ENCODE peak calls at places on chromosome 14, in four cellular contexts. N is left ventricle myocardium inferior; R is body of pancreas; Y is CD8-positive, alpha-beta memory T cell. J is an unnamed sample.

GRCh38 chr14:56666716-56667115 is 87.1 kb downstream of the TMEM260 start:
- DNase-seq in N (no peak), R (no peak), Y (no peak), J (no peak)

GRCh38 chr14:56482306-56482705 is 97.3 kb upstream of the TMEM260 start:
- DNase-seq in N (no peak), R (no peak), Y (no peak), J (no peak)

GRCh38 chr14:99073401-99073800 is 198.6 kb downstream of the BCL11B start:
- DNase-seq in N (no peak), R (no peak), Y (no peak), J (no peak)

GRCh38 chr14:31420013-31420318 is 384 bp downstream of the HEATR5A start:
- DNase-seq in N (peak; percentile 63), R (peak; percentile 81), Y (no peak), J (peak; percentile 91)

GRCh38 chr14:101780887-101781239 is 19.4 kb downstream of the PPP2R5C start:
- DNase-seq in N (no peak), R (no peak), Y (no peak), J (no peak)

GRCh38 chr14:50875359-50876090 is 3.7 kb downstream of the ABHD12B start:
- DNase-seq in N (no peak), R (no peak), Y (peak; percentile 69), J (no peak)

GRCh38 chr14:97022741-97023140 is 225.6 kb downstream of the VRK1 start:
- DNase-seq in N (no peak), R (no peak), Y (no peak), J (no peak)

GRCh38 chr14:71148627-71149026 is 241.4 kb downstream of the PCNX1 start:
- DNase-seq in N (no peak), R (no peak), Y (no peak), J (no peak)

GRCh38 chr14:24911324-24912095 is 138.4 kb downstream of the STXBP6 start:
- DNase-seq in N (no peak), R (peak; percentile 55), Y (no peak), J (no peak)

GRCh38 chr14:89650077-89650978 is 233.3 kb upstream of the FOXN3 start:
- DNase-seq in N (no peak), R (no peak), Y (no peak), J (no peak)

GRCh38 chr14:67653651-67654280 is 20.7 kb downstream of the VTI1B start:
- DNase-seq in N (no peak), R (no peak), Y (no peak), J (no peak)

GRCh38 chr14:68660495-68660894 is 132.4 kb downstream of the ZFP36L1 start:
- DNase-seq in N (no peak), R (no peak), Y (no peak), J (no peak)

GRCh38 chr14:103198429-103199140 is 75.3 kb downstream of the TNFAIP2 start:
- DNase-seq in N (no peak), R (peak; percentile 48), Y (no peak), J (peak; percentile 21)

GRCh38 chr14:74456684-74457083 is 30.7 kb upstream of the SYNDIG1L start:
- DNase-seq in N (no peak), R (no peak), Y (no peak), J (no peak)

GRCh38 chr14:77691259-77691658 is 16.6 kb downstream of the ALKBH1 start:
- DNase-seq in N (peak; percentile 48), R (peak; percentile 35), Y (no peak), J (no peak)

GRCh38 chr14:92668266-92668973 is 80.0 kb downstream of the LGMN start:
- DNase-seq in N (no peak), R (no peak), Y (no peak), J (no peak)

GRCh38 chr14:94880805-94881204 is 110.9 kb upstream of the GSC start:
- DNase-seq in N (no peak), R (no peak), Y (no peak), J (no peak)

DNA sequence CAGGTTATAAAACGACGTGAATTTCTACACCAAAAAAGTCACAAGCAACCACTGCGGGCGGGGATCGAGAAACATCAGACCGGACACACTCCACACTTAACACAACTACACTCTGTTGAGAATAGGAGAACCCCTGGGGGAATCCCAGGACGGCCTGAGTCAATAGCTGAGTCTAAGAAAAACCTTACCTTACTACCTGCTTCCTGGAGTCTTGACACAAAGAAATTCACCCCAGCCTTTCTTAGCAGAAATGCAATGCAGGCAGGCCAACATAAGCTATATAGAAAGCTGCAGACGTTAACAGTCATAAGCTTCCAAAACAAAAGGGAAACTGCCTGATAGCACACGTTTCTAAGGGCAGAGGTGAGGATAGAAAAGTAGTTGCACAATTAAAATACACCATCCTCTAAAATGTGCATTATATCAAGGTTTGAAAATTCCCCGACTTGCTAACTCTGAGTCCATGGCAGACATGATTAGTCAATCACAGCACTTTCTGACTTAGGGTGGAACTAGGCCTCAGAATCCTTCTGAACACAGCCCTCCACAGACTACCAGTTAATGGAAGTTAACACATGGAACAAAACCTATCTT is 68.0 kb downstream of the CCDC88C start:
- DNase-seq in N (no peak), R (no peak), Y (peak; percentile 70), J (no peak)
- H3K4me1 ChIP-seq in N (peaks cover 27% of the 10 kb centered on the region), R (peaks cover 13% of the 10 kb centered on the region), Y (peaks cover 73% of the 10 kb centered on the region), J (peaks cover 12% of the 10 kb centered on the region)

DNA sequence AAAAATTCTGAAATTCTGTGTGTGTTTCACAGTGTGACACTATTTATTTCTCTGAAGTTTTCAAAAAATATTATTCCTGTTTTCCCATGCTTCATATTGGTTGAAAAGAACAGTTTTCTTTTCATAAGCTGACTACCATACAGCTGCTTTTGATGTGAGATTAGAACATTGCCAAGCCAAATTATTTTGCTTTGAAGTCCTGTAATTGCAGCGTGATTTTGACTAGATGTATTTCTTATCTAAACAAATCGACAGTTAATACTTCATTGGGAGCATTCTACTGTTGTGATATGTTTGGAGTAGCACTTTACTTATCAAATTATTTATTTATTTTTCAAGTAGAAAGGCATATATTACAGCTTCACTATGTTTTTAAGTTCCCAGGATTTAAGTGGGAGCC is 132.0 kb downstream of the DACT1 start:
- DNase-seq in N (no peak), R (no peak), Y (no peak), J (no peak)
- H3K27me3 ChIP-seq in N (no peaks in the 10 kb centered on the region), R (no peaks in the 10 kb centered on the region), Y (no peaks in the 10 kb centered on the region), J (no peaks in the 10 kb centered on the region)

GRCh38 chr14:100524933-100525243 is 62.3 kb downstream of the BEGAIN start:
- DNase-seq in N (no peak), R (peak; percentile 62), Y (no peak), J (no peak)
- H3K4me3 ChIP-seq in N (no peak overlapping the region), R (no peak overlapping the region), Y (no peak overlapping the region), J (no peak overlapping the region)

GRCh38 chr14:61335876-61336275 is 14.5 kb downstream of the PRKCH start:
- DNase-seq in N (no peak), R (no peak), Y (peak; percentile 70), J (no peak)

GRCh38 chr14:61335049-61335448 is 13.7 kb downstream of the PRKCH start:
- DNase-seq in N (no peak), R (no peak), Y (peak; percentile 41), J (no peak)

GRCh38 chr14:61332658-61333029 is 11.3 kb downstream of the PRKCH start:
- DNase-seq in N (no peak), R (no peak), Y (no peak), J (no peak)

GRCh38 chr14:61331992-61332657 is 10.7 kb downstream of the PRKCH start:
- DNase-seq in N (no peak), R (no peak), Y (no peak), J (no peak)

DNA sequence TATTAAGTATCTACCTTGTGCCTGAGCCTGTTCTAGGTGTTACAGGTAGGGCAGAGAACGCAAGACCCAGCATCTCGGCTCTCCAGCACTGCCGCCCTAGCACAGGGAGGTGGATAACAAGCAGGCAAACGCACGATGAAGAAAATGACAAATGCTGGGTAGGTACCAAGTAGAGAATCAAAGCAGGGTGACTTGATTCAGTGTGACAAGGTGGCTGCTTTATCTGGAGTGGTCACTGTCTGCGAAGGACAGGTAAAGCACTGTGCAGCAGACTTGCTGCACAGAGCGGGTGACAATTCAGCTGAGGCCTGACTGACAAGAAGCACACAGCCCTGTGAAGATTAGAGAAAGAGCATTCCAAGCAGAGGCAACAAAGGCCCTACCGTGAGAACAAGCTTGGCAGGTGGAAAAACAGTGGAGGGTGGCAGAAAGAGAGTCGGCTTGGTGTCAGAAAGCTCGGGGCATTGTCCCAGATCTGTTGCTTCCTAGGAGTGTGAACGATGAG is 12.9 kb downstream of the PRKCH start:
- DNase-seq in N (no peak), R (no peak), Y (no peak), J (no peak)
- H3K4me1 ChIP-seq in N (peaks cover 78% of the 10 kb centered on the region), R (no peaks in the 10 kb centered on the region), Y (peaks cover 92% of the 10 kb centered on the region), J (no peaks in the 10 kb centered on the region)

J was measured in Caco-2.